ENCODE peak calls at places on chromosomes 11 and 22, in ten cellular contexts. X is right lobe of liver, O is GM23248, N is uterus, C is gastrocnemius medialis, P is A549, R is aorta, U is mammary epithelial cell, I is fibroblast of lung, D is upper lobe of right lung. Z is an unnamed sample.

GRCh38 chr11:100630898-100631297 is 56.2 kb upstream of the ARHGAP42 start:
- DNase-seq in X (peak), O (no peak), N (no peak), C (no peak), P (no peak), R (no peak), U (no peak), I (peak), D (no peak), Z (no peak)

GRCh38 chr22:17912942-17913704 is 111.2 kb downstream of the MICAL3 start:
- DNase-seq in X (no peak), O (peak), N (no peak), C (peak), P (no peak), R (no peak), U (no peak), I (no peak), D (no peak), Z (no peak)

GRCh38 chr22:43891360-43892182 is at the start of gene PNPLA5:
- DNase-seq in X (no peak), O (peak), N (no peak), C (no peak), P (no peak), R (peak), U (no peak), I (peak), D (peak), Z (peak)

GRCh38 chr11:62710001-62710345 is 2.5 kb downstream of the GNG3 start:
- DNase-seq in X (peak), O (peak), N (no peak), C (no peak), P (no peak), R (peak), U (no peak), I (no peak), D (peak), Z (peak)

GRCh38 chr11:111944139-111944538 is 7.0 kb downstream of the DIXDC1 start:
- DNase-seq in X (no peak), O (peak), N (no peak), C (no peak), P (no peak), R (no peak), U (peak), I (peak), D (no peak), Z (peak)

GRCh38 chr11:34407121-34407813 is 31.5 kb upstream of the CAT start:
- DNase-seq in X (peak), O (no peak), N (no peak), C (no peak), P (no peak), R (no peak), U (peak), I (no peak), D (no peak), Z (no peak)

GRCh38 chr22:23527971-23528740 is 51.9 kb downstream of the IGLL1 start:
- DNase-seq in X (no peak), O (no peak), N (no peak), C (no peak), P (no peak), R (peak), U (no peak), I (no peak), D (peak), Z (peak)

GRCh38 chr11:106691807-106692365 is 326.4 kb downstream of the GUCY1A2 start:
- DNase-seq in X (no peak), O (peak), N (no peak), C (no peak), P (no peak), R (no peak), U (no peak), I (peak), D (no peak), Z (no peak)

GRCh38 chr11:68036717-68037239 is 2.0 kb upstream of the TCIRG1 start:
- DNase-seq in X (peak), O (no peak), N (no peak), C (no peak), P (no peak), R (no peak), U (no peak), I (no peak), D (peak), Z (peak)

GRCh38 chr22:38850941-38851849 is 7.4 kb upstream of the NPTXR start:
- DNase-seq in X (no peak), O (peak), N (no peak), C (no peak), P (peak), R (no peak), U (peak), I (peak), D (no peak), Z (peak)

GRCh38 chr11:132972565-132972964 is 559.7 kb downstream of the OPCML start:
- DNase-seq in X (no peak), O (no peak), N (no peak), C (no peak), P (no peak), R (no peak), U (no peak), I (no peak), D (no peak), Z (no peak)

GRCh38 chr22:37092997-37093396 is 16.5 kb downstream of the TMPRSS6 start:
- DNase-seq in X (no peak), O (no peak), N (no peak), C (no peak), P (no peak), R (no peak), U (no peak), I (no peak), D (no peak), Z (no peak)

GRCh38 chr11:29260939-29261705 is 755.7 kb downstream of the KCNA4 start:
- DNase-seq in X (peak), O (peak), N (no peak), C (no peak), P (peak), R (no peak), U (peak), I (peak), D (no peak), Z (no peak)

GRCh38 chr22:36569999-36570398 is 41.0 kb upstream of the EIF3D start:
- DNase-seq in X (no peak), O (peak), N (no peak), C (no peak), P (peak), R (no peak), U (peak), I (peak), D (no peak), Z (peak)

GRCh38 chr11:19785265-19785664 is 72.6 kb downstream of the NAV2 start:
- DNase-seq in X (no peak), O (no peak), N (no peak), C (no peak), P (no peak), R (no peak), U (no peak), I (no peak), D (no peak), Z (no peak)

GRCh38 chr22:37485714-37486223 is 415 bp downstream of the MFNG start:
- DNase-seq in X (no peak), O (no peak), N (no peak), C (no peak), P (no peak), R (no peak), U (no peak), I (no peak), D (no peak), Z (peak)

GRCh38 chr11:131301306-131301705 is 69.1 kb upstream of the NTM start:
- DNase-seq in X (no peak), O (no peak), N (no peak), C (no peak), P (no peak), R (no peak), U (no peak), I (no peak), D (no peak), Z (no peak)

GRCh38 chr11:36289226-36289852 is at the start of gene COMMD9:
- DNase-seq in X (peak), O (peak), N (peak), C (peak), P (peak), R (peak), U (peak), I (peak), D (peak), Z (peak)

GRCh38 chr22:23509571-23510302 is 70.4 kb downstream of the IGLL1 start:
- DNase-seq in X (no peak), O (peak), N (no peak), C (no peak), P (no peak), R (no peak), U (peak), I (peak), D (no peak), Z (peak)

GRCh38 chr22:37790234-37790633 is 17.5 kb upstream of the GCAT start:
- DNase-seq in X (no peak), O (no peak), N (no peak), C (no peak), P (no peak), R (no peak), U (no peak), I (no peak), D (no peak), Z (peak)

GRCh38 chr11:84313830-84314359 is 1027.7 kb upstream of the CCDC90B start:
- DNase-seq in X (no peak), O (peak), N (no peak), C (no peak), P (no peak), R (no peak), U (no peak), I (no peak), D (no peak), Z (no peak)

GRCh38 chr11:70399681-70400112 is 1.4 kb downstream of the CTTN start:
- DNase-seq in X (peak), O (peak), N (peak), C (peak), P (peak), R (peak), U (peak), I (peak), D (peak), Z (peak)

GRCh38 chr11:103395612-103396011 is 286.4 kb downstream of the DYNC2H1 start:
- DNase-seq in X (no peak), O (peak), N (no peak), C (no peak), P (no peak), R (no peak), U (peak), I (peak), D (no peak), Z (no peak)

GRCh38 chr22:49215840-49216239 is 611.8 kb downstream of the BRD1 start:
- DNase-seq in X (peak), O (no peak), N (no peak), C (no peak), P (no peak), R (peak), U (no peak), I (no peak), D (peak), Z (peak)

GRCh38 chr11:77557553-77557952 is 32.2 kb upstream of the AQP11 start:
- DNase-seq in X (no peak), O (peak), N (no peak), C (no peak), P (no peak), R (no peak), U (no peak), I (peak), D (no peak), Z (no peak)

GRCh38 chr11:17531071-17531817 is 13.0 kb downstream of the USH1C start:
- DNase-seq in X (no peak), O (no peak), N (no peak), C (no peak), P (no peak), R (peak), U (no peak), I (no peak), D (no peak), Z (peak)

GRCh38 chr22:24975813-24976341 is 23.4 kb downstream of the KIAA1671 start:
- DNase-seq in X (no peak), O (peak), N (peak), C (peak), P (no peak), R (peak), U (no peak), I (peak), D (no peak), Z (peak)

GRCh38 chr22:24976442-24977218 is 24.1 kb downstream of the KIAA1671 start:
- DNase-seq in X (no peak), O (no peak), N (no peak), C (no peak), P (no peak), R (no peak), U (peak), I (no peak), D (no peak), Z (peak)

GRCh38 chr22:24975125-24975640 is 22.7 kb downstream of the KIAA1671 start:
- DNase-seq in X (no peak), O (no peak), N (no peak), C (no peak), P (no peak), R (no peak), U (no peak), I (no peak), D (no peak), Z (peak)

GRCh38 chr22:24978308-24978707 is 25.8 kb downstream of the KIAA1671 start:
- DNase-seq in X (no peak), O (no peak), N (no peak), C (no peak), P (no peak), R (no peak), U (no peak), I (no peak), D (no peak), Z (no peak)

DNA sequence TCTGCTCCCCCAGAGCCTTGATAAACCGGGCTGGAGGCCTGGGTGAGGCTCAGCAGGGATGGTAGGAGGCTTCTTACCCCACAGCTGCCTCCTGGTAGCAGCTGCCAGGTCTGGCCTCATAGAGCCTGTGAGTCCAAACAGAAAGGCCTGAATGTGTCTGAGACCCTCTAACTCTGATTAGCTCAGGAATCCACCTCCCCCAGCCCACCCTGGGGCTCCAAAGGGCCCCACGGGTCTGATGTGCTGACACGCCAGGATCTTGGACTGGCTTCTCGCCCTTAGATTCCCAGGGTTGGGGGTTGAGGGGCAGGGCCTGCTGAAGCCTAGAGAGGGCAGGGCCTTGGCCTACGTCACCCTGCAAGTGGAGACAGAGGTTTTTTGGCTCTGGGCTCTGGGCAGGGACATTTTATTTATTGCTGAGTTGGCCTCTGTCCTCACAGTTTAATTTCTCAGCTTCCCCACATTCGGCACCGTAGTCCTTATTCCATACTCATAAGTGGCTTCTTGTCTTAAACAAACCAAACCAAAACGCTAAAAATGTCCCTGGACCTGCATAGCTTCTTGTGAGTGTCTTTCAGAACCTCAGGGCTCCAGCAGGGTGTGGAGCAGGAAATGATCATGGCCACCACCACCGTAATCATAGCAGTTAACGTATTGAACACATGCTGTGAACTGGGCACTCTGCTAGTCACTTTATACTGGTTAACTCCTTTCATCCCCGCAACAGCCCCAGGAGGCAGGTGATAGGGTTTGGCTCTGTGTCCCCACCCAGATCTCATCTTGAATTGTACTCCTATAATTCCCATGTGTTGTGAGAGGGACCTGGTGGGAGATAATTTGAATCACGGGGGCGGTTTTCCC is 25.1 kb downstream of the KIAA1671 start:
- DNase-seq in X (peak), O (no peak), N (peak), C (no peak), P (no peak), R (peak), U (no peak), I (no peak), D (no peak), Z (peak)
- H3K27ac ChIP-seq in X (peak), O (no peak), N (peak), C (peak), P (peak), R (no peak), U (peak), I (no peak), D (peak), Z (peak)

GRCh38 chr11:66386171-66387069 is 14.9 kb upstream of the SLC29A2 start:
- DNase-seq in X (peak), O (peak), N (peak), C (peak), P (peak), R (peak), U (peak), I (peak), D (peak), Z (peak)
- H3K4me3 ChIP-seq in X (no peak), O (peak), N (no peak), C (peak), P (peak), R (peak), U (peak), I (peak), D (peak), Z (peak)

GRCh38 chr22:30572840-30573593 is 1.4 kb downstream of the GAL3ST1 start:
- DNase-seq in X (no peak), O (peak), N (no peak), C (no peak), P (peak), R (no peak), U (no peak), I (no peak), D (no peak), Z (peak)

GRCh38 chr22:30573594-30574094 is 821 bp downstream of the GAL3ST1 start:
- DNase-seq in X (no peak), O (no peak), N (no peak), C (peak), P (no peak), R (no peak), U (no peak), I (no peak), D (no peak), Z (peak)

GRCh38 chr22:30574095-30574981 is at the start of gene GAL3ST1:
- DNase-seq in X (peak), O (peak), N (no peak), C (no peak), P (peak), R (no peak), U (no peak), I (no peak), D (no peak), Z (peak)

GRCh38 chr22:30575859-30576258 is 1.4 kb upstream of the GAL3ST1 start:
- DNase-seq in X (no peak), O (no peak), N (no peak), C (no peak), P (no peak), R (no peak), U (no peak), I (no peak), D (no peak), Z (peak)

DNA sequence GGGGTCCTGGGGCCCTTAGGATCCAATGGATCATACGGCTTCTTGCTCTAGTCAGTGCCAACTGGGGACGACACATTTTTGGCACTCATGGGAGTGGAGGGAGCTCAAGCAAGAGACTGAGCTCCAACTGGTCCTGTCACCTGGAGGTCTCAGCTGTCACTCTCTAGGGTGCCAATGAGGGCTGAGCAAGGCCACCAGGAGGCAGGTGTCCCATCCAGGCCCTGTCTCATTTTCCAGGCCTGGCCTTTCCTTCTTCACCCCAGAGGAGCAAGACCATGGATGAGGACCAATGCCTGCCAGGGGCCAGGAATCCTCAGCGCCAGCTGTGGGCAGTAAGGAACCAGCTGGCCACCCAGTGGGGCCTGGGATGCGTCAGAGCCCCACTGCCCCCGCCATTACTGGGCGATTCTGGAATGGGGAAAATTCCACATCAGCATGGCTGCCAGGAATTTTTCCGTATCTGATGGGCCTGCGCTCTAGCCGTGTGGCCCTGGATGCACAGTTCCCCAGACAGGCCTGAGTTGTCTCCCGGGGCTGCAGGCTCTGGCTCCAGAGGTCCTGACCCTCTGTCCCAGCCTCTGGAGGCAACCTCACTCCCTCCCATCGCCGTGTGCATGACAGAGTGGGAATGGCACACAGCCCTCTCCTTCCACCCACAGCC is 676 bp upstream of the GAL3ST1 start:
- DNase-seq in X (no peak), O (peak), N (peak), C (no peak), P (no peak), R (peak), U (no peak), I (peak), D (no peak), Z (peak)
- H3K27ac ChIP-seq in X (no peak), O (no peak), N (no peak), C (no peak), P (peak), R (peak), U (no peak), I (peak), D (peak), Z (peak)

DNA sequence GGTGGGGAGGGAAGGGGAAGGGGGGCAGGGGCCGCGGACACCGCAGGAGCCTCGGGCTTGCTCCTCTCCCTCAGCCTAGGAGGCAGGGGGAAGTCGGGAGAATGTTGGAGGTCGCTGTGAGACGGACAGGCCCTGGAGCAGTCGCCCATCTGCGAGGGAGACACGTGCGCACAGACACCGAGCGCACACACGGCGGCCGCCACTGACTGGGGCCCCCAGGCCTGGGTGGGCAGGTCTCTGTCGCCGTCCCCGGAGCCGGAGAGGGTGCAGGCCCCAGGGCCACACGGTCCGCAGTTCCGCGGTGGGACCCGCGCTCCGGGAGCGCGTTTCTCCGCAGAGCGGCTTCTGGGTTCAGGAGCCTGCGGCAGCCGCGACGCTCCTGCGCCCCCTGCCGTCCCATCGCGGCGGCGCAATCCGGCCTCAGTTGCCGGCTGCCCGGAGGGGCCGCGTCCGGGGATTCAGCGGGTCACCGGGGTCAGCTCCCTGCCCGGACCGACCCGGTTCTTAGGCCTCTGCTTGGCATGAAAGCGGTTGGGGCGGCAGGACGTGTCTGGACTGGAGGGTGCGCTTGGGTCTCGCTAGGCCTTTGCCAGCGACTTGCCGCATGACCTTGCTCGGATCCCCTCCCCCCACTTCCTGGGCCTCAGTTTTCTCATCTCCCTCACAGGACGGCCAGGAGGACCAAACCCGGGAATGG is 31.3 kb downstream of the PDE2A start:
- DNase-seq in X (peak), O (peak), N (peak), C (no peak), P (peak), R (peak), U (no peak), I (peak), D (peak), Z (peak)
- H3K4me3 ChIP-seq in X (peak), O (peak), N (peak), C (peak), P (peak), R (peak), U (no peak), I (no peak), D (peak), Z (peak)

GRCh38 chr11:120532511-120533196 is 21.1 kb downstream of the GRIK4 start:
- DNase-seq in X (no peak), O (peak), N (no peak), C (no peak), P (no peak), R (no peak), U (no peak), I (peak), D (no peak), Z (peak)
- H3K27ac ChIP-seq in X (no peak), O (no peak), N (no peak), C (no peak), P (no peak), R (no peak), U (no peak), I (no peak), D (no peak), Z (no peak)